ENCODE peak calls at places on chromosomes 1 and 21, in seven cellular contexts. C, K, E, M, Q, V and N are unnamed samples.

GRCh38 chr1:229027622-229028182 is 243.2 kb upstream of the RAB4A start:
- DNase-seq in K (peak), V (peak), E (no peak), Q (peak), C (no peak), M (no peak), N (no peak)

GRCh38 chr21:45530423-45531113 is 11.7 kb downstream of the SLC19A1 start:
- DNase-seq in C (no peak), V (no peak), Q (peak), E (no peak), K (no peak), M (no peak), N (no peak)

GRCh38 chr1:1989102-1989542 is 14.5 kb downstream of the CFAP74 start:
- DNase-seq in K (no peak), V (no peak), M (no peak), E (no peak), Q (no peak), C (no peak), N (no peak)

GRCh38 chr1:85427358-85427757 is 37.6 kb downstream of the DDAH1 start:
- DNase-seq in M (no peak), V (no peak), C (no peak), Q (no peak), K (no peak), E (no peak), N (no peak)

GRCh38 chr1:22854688-22855565 is 117.7 kb downstream of the LACTBL1 start:
- DNase-seq in E (no peak), C (no peak), Q (peak), V (no peak), K (no peak), M (no peak), N (no peak)

GRCh38 chr1:46539968-46540367 is 11.5 kb downstream of the KNCN start:
- DNase-seq in M (no peak), E (no peak), Q (no peak), K (no peak), V (peak), C (no peak), N (no peak)

GRCh38 chr1:199002670-199003069 is 363.8 kb downstream of the PTPRC start:
- DNase-seq in E (no peak), M (no peak), V (no peak), Q (no peak), C (no peak), K (no peak), N (no peak)

GRCh38 chr1:169060906-169061683 is 45.4 kb upstream of the ATP1B1 start:
- DNase-seq in Q (peak), V (no peak), K (no peak), M (no peak), C (no peak), E (no peak), N (peak)

GRCh38 chr1:175576870-175577269 is 166.5 kb downstream of the TNR start:
- DNase-seq in V (no peak), K (no peak), C (no peak), M (no peak), E (no peak), Q (no peak), N (no peak)

GRCh38 chr1:113057006-113057405 is 16.0 kb upstream of the LRIG2 start:
- DNase-seq in E (no peak), V (no peak), K (no peak), M (no peak), Q (peak), C (no peak), N (no peak)

GRCh38 chr1:183306317-183307042 is 111.7 kb downstream of the NMNAT2 start:
- DNase-seq in M (no peak), E (no peak), Q (peak), K (no peak), V (no peak), C (no peak), N (no peak)

GRCh38 chr21:44357064-44357837 is 3.8 kb downstream of the TRPM2 start:
- DNase-seq in K (no peak), M (no peak), V (no peak), C (no peak), Q (no peak), E (no peak), N (no peak)

GRCh38 chr21:42105916-42106315 is 34.8 kb downstream of the UMODL1 start:
- DNase-seq in M (no peak), Q (no peak), K (no peak), V (no peak), E (no peak), C (no peak), N (no peak)

GRCh38 chr1:163820748-163821147 is 499.0 kb downstream of the NUF2 start:
- DNase-seq in E (no peak), V (peak), Q (no peak), K (no peak), C (no peak), M (no peak), N (no peak)

GRCh38 chr1:60423181-60423780 is 349.7 kb upstream of the C1orf87 start:
- DNase-seq in V (no peak), K (no peak), E (no peak), M (no peak), Q (no peak), C (no peak), N (no peak)

GRCh38 chr1:211198111-211198510 is 61.1 kb upstream of the RCOR3 start:
- DNase-seq in C (no peak), K (no peak), V (peak), Q (no peak), M (no peak), E (no peak), N (no peak)

GRCh38 chr1:173269490-173270230 is 62.5 kb upstream of the TNFSF4 start:
- DNase-seq in Q (no peak), K (no peak), C (no peak), E (no peak), M (no peak), V (peak), N (no peak)

GRCh38 chr1:203573730-203574129 is 52.9 kb upstream of the ATP2B4 start:
- DNase-seq in V (no peak), Q (no peak), C (no peak), M (no peak), K (no peak), E (no peak), N (no peak)

GRCh38 chr1:223556414-223557124 is 108.9 kb downstream of the CAPN8 start:
- DNase-seq in E (no peak), C (no peak), Q (peak), K (peak), M (no peak), V (peak), N (no peak)

GRCh38 chr21:21612446-21612845 is 614.2 kb downstream of the NCAM2 start:
- DNase-seq in Q (no peak), V (peak), C (no peak), E (no peak), M (no peak), K (no peak), N (no peak)

GRCh38 chr21:33360281-33360680 is 35.5 kb downstream of the IFNAR1 start:
- DNase-seq in V (peak), C (no peak), M (no peak), K (no peak), Q (peak), E (no peak), N (no peak)

GRCh38 chr1:89407355-89407754 is 43.5 kb downstream of the GBP6 start:
- DNase-seq in V (no peak), Q (no peak), E (no peak), C (no peak), K (no peak), M (no peak), N (no peak)

GRCh38 chr1:113452921-113453770 is 62.8 kb downstream of the MAGI3 start:
- DNase-seq in M (no peak), K (peak), E (no peak), Q (no peak), V (peak), C (no peak), N (no peak)

GRCh38 chr1:30755334-30755733 is 2.2 kb downstream of the LAPTM5 start:
- DNase-seq in M (no peak), E (no peak), V (no peak), Q (no peak), K (no peak), C (no peak), N (no peak)

GRCh38 chr21:46294647-46295176 is 8.6 kb downstream of the YBEY start:
- DNase-seq in K (no peak), C (no peak), M (no peak), E (no peak), Q (no peak), V (peak), N (no peak)

GRCh38 chr1:59678065-59678808 is 136.5 kb upstream of the HOOK1 start:
- DNase-seq in E (no peak), K (no peak), C (no peak), V (no peak), Q (no peak), M (no peak), N (no peak)

GRCh38 chr1:236063919-236064673 is 794 bp downstream of the NID1 start:
- DNase-seq in C (no peak), V (no peak), M (peak), K (peak), Q (peak), E (peak), N (peak)

GRCh38 chr21:41600116-41600515 is 92.2 kb upstream of the TMPRSS2 start:
- DNase-seq in K (no peak), Q (no peak), V (no peak), C (no peak), E (no peak), M (no peak), N (no peak)

GRCh38 chr1:199149591-199149990 is 510.8 kb downstream of the PTPRC start:
- DNase-seq in E (no peak), C (peak), K (no peak), M (no peak), V (no peak), Q (no peak), N (no peak)

GRCh38 chr1:14791611-14792010 is 193.1 kb downstream of the KAZN start:
- DNase-seq in C (no peak), K (no peak), E (no peak), M (no peak), V (no peak), Q (no peak), N (no peak)

GRCh38 chr1:20885121-20885520 is 98.0 kb upstream of the HP1BP3 start:
- DNase-seq in C (no peak), E (no peak), K (no peak), M (no peak), V (no peak), Q (no peak), N (no peak)

GRCh38 chr21:28473530-28474225 is 519.0 kb downstream of the LTN1 start:
- DNase-seq in M (no peak), K (no peak), Q (no peak), E (no peak), V (no peak), C (no peak), N (no peak)

GRCh38 chr1:211331011-211331709 is 4.5 kb downstream of the TRAF5 start:
- DNase-seq in V (peak), C (no peak), M (no peak), K (no peak), Q (no peak), E (no peak), N (no peak)

GRCh38 chr21:45469273-45470086 is 64.5 kb downstream of the COL18A1 start:
- DNase-seq in M (peak), Q (no peak), E (peak), V (no peak), C (no peak), K (no peak), N (no peak)

GRCh38 chr1:178768423-178768822 is 43.4 kb downstream of the RALGPS2 start:
- DNase-seq in E (no peak), M (no peak), Q (no peak), K (peak), V (peak), C (no peak), N (no peak)

GRCh38 chr1:150619576-150620509 is 9.6 kb downstream of the ENSA start:
- DNase-seq in K (no peak), Q (peak), E (no peak), C (no peak), M (no peak), V (peak), N (no peak)

GRCh38 chr1:224197261-224197600 is 14.2 kb downstream of the DEGS1 start:
- DNase-seq in C (no peak), V (no peak), Q (no peak), E (no peak), K (no peak), M (no peak), N (no peak)

GRCh38 chr1:111139234-111139955 is 498 bp downstream of the DRAM2 start:
- DNase-seq in E (peak), C (peak), K (peak), V (peak), M (no peak), Q (peak), N (no peak)

GRCh38 chr1:234721476-234722266 is 111.7 kb upstream of the IRF2BP2 start:
- DNase-seq in V (peak), E (peak), K (no peak), C (peak), M (no peak), Q (peak), N (peak)

GRCh38 chr1:25711555-25712298 is 88.3 kb upstream of the SELENON start:
- DNase-seq in C (no peak), K (peak), E (peak), Q (no peak), M (no peak), V (peak), N (no peak)